ENCODE peak calls at places on chromosomes 12 and 14, in four cellular contexts. One of them, this sample, is unnamed.
A peak's percentile ranks its signal among the peaks of the same experiment; 100 is the strongest.

GRCh38 chr14:68979722-68980552 is 835 bp upstream of the ACTN1 start:
- DNase-seq in effector memory CD4-positive, alpha-beta T cell: no peak
- DNase-seq in cardiac fibroblast: no peak
- DNase-seq in BJ: no peak
- DNase-seq in this sample: no peak

GRCh38 chr14:51145246-51145645 is 50.3 kb upstream of the TRIM9 start:
- DNase-seq in BJ: no peak
- DNase-seq in cardiac fibroblast: peak; percentile 18
- DNase-seq in effector memory CD4-positive, alpha-beta T cell: no peak
- DNase-seq in this sample: peak; percentile 19

GRCh38 chr14:100012928-100013327 is 52.3 kb upstream of the EVL start:
- DNase-seq in cardiac fibroblast: no peak
- DNase-seq in effector memory CD4-positive, alpha-beta T cell: no peak
- DNase-seq in BJ: no peak
- DNase-seq in this sample: no peak

GRCh38 chr12:120367924-120368788 is 808 bp downstream of the MSI1 start:
- DNase-seq in effector memory CD4-positive, alpha-beta T cell: no peak
- DNase-seq in BJ: no peak
- DNase-seq in cardiac fibroblast: no peak
- DNase-seq in this sample: no peak

GRCh38 chr12:62123721-62124203 is 136.4 kb upstream of the USP15 start:
- DNase-seq in cardiac fibroblast: peak; percentile 68
- DNase-seq in BJ: no peak
- DNase-seq in effector memory CD4-positive, alpha-beta T cell: no peak
- DNase-seq in this sample: peak; percentile 47

GRCh38 chr12:2084553-2085296 is 31.9 kb downstream of the CACNA1C start:
- DNase-seq in cardiac fibroblast: peak; percentile 72
- DNase-seq in BJ: peak; percentile 39
- DNase-seq in effector memory CD4-positive, alpha-beta T cell: no peak
- DNase-seq in this sample: peak; percentile 29

GRCh38 chr14:52286659-52287649 is 19.5 kb downstream of the PTGDR start:
- DNase-seq in effector memory CD4-positive, alpha-beta T cell: no peak
- DNase-seq in cardiac fibroblast: no peak
- DNase-seq in BJ: no peak
- DNase-seq in this sample: peak; percentile 11

GRCh38 chr14:103110681-103111296 is 12.5 kb upstream of the TNFAIP2 start:
- DNase-seq in effector memory CD4-positive, alpha-beta T cell: no peak
- DNase-seq in cardiac fibroblast: peak; percentile 52
- DNase-seq in BJ: no peak
- DNase-seq in this sample: no peak

GRCh38 chr14:90114554-90114953 is 52.8 kb downstream of the KCNK13 start:
- DNase-seq in BJ: no peak
- DNase-seq in cardiac fibroblast: no peak
- DNase-seq in effector memory CD4-positive, alpha-beta T cell: no peak
- DNase-seq in this sample: no peak

GRCh38 chr12:10190558-10191388 is 11.9 kb downstream of the TMEM52B start:
- DNase-seq in effector memory CD4-positive, alpha-beta T cell: peak; percentile 14
- DNase-seq in BJ: no peak
- DNase-seq in cardiac fibroblast: peak; percentile 71
- DNase-seq in this sample: peak; percentile 79

GRCh38 chr14:65170768-65171251 is 68.5 kb upstream of the MAX start:
- DNase-seq in cardiac fibroblast: peak; percentile 87
- DNase-seq in effector memory CD4-positive, alpha-beta T cell: no peak
- DNase-seq in BJ: no peak
- DNase-seq in this sample: peak; percentile 76

GRCh38 chr14:62189698-62190097 is 427.5 kb downstream of the SNAPC1 start:
- DNase-seq in cardiac fibroblast: peak; percentile 25
- DNase-seq in BJ: no peak
- DNase-seq in effector memory CD4-positive, alpha-beta T cell: no peak
- DNase-seq in this sample: no peak

GRCh38 chr12:47277972-47278448 is 198.3 kb upstream of the AMIGO2 start:
- DNase-seq in effector memory CD4-positive, alpha-beta T cell: no peak
- DNase-seq in cardiac fibroblast: peak; percentile 90
- DNase-seq in BJ: peak; percentile 52
- DNase-seq in this sample: peak; percentile 88

GRCh38 chr14:91254456-91254855 is 10.0 kb upstream of the GPR68 start:
- DNase-seq in BJ: no peak
- DNase-seq in cardiac fibroblast: no peak
- DNase-seq in effector memory CD4-positive, alpha-beta T cell: no peak
- DNase-seq in this sample: no peak

GRCh38 chr12:76872415-76872814 is 6.4 kb downstream of the CSRP2 start:
- DNase-seq in effector memory CD4-positive, alpha-beta T cell: no peak
- DNase-seq in cardiac fibroblast: no peak
- DNase-seq in BJ: no peak
- DNase-seq in this sample: no peak

GRCh38 chr12:104377507-104377812 is 73.9 kb downstream of the EID3 start:
- DNase-seq in BJ: no peak
- DNase-seq in effector memory CD4-positive, alpha-beta T cell: no peak
- DNase-seq in cardiac fibroblast: no peak
- DNase-seq in this sample: no peak

GRCh38 chr14:97848351-97848980 is 1051.3 kb downstream of the VRK1 start:
- DNase-seq in cardiac fibroblast: no peak
- DNase-seq in effector memory CD4-positive, alpha-beta T cell: no peak
- DNase-seq in BJ: no peak
- DNase-seq in this sample: no peak

GRCh38 chr14:100176811-100177327 is 17.4 kb upstream of the DEGS2 start:
- DNase-seq in cardiac fibroblast: no peak
- DNase-seq in effector memory CD4-positive, alpha-beta T cell: no peak
- DNase-seq in BJ: no peak
- DNase-seq in this sample: no peak

GRCh38 chr14:72591401-72591800 is 302.5 kb downstream of the DPF3 start:
- DNase-seq in effector memory CD4-positive, alpha-beta T cell: no peak
- DNase-seq in cardiac fibroblast: no peak
- DNase-seq in BJ: no peak
- DNase-seq in this sample: no peak

GRCh38 chr12:124086299-124086898 is 113.4 kb downstream of the ZNF664 start:
- DNase-seq in cardiac fibroblast: no peak
- DNase-seq in BJ: no peak
- DNase-seq in effector memory CD4-positive, alpha-beta T cell: no peak
- DNase-seq in this sample: no peak

GRCh38 chr12:116384629-116385485 is 107.4 kb upstream of the MED13L start:
- DNase-seq in effector memory CD4-positive, alpha-beta T cell: no peak
- DNase-seq in cardiac fibroblast: peak; percentile 72
- DNase-seq in BJ: no peak
- DNase-seq in this sample: no peak

GRCh38 chr12:80033457-80033856 is 65.9 kb upstream of the OTOGL start:
- DNase-seq in effector memory CD4-positive, alpha-beta T cell: no peak
- DNase-seq in BJ: peak; percentile 46
- DNase-seq in cardiac fibroblast: peak; percentile 48
- DNase-seq in this sample: peak; percentile 69

GRCh38 chr12:52203126-52203921 is 11.5 kb upstream of the KRT80 start:
- DNase-seq in cardiac fibroblast: peak; percentile 66
- DNase-seq in BJ: peak; percentile 65
- DNase-seq in effector memory CD4-positive, alpha-beta T cell: no peak
- DNase-seq in this sample: peak; percentile 68

GRCh38 chr12:11884661-11885060 is 186.1 kb upstream of the BCL2L14 start:
- DNase-seq in BJ: no peak
- DNase-seq in cardiac fibroblast: peak; percentile 18
- DNase-seq in effector memory CD4-positive, alpha-beta T cell: no peak
- DNase-seq in this sample: no peak

GRCh38 chr14:24392327-24393098 is 6.3 kb upstream of the NYNRIN start:
- DNase-seq in BJ: no peak
- DNase-seq in effector memory CD4-positive, alpha-beta T cell: no peak
- DNase-seq in cardiac fibroblast: peak; percentile 73
- DNase-seq in this sample: peak; percentile 43

GRCh38 chr12:4858385-4858784 is 51.3 kb upstream of the KCNA1 start:
- DNase-seq in cardiac fibroblast: no peak
- DNase-seq in BJ: no peak
- DNase-seq in effector memory CD4-positive, alpha-beta T cell: no peak
- DNase-seq in this sample: no peak

GRCh38 chr12:47938594-47938993 is 24.8 kb upstream of the TMEM106C start:
- DNase-seq in cardiac fibroblast: no peak
- DNase-seq in effector memory CD4-positive, alpha-beta T cell: no peak
- DNase-seq in BJ: no peak
- DNase-seq in this sample: no peak

GRCh38 chr12:63982787-63983186 is 138.3 kb downstream of the SRGAP1 start:
- DNase-seq in BJ: no peak
- DNase-seq in effector memory CD4-positive, alpha-beta T cell: no peak
- DNase-seq in cardiac fibroblast: peak; percentile 21
- DNase-seq in this sample: no peak

GRCh38 chr12:18578191-18578590 is 159.6 kb downstream of the PLCZ1 start:
- DNase-seq in BJ: no peak
- DNase-seq in effector memory CD4-positive, alpha-beta T cell: no peak
- DNase-seq in cardiac fibroblast: peak; percentile 16
- DNase-seq in this sample: peak; percentile 49

GRCh38 chr12:82972624-82973023 is 285.9 kb downstream of the TMTC2 start:
- DNase-seq in BJ: no peak
- DNase-seq in cardiac fibroblast: no peak
- DNase-seq in effector memory CD4-positive, alpha-beta T cell: no peak
- DNase-seq in this sample: no peak

GRCh38 chr12:109223211-109223610 is 85.9 kb downstream of the FOXN4 start:
- DNase-seq in BJ: no peak
- DNase-seq in effector memory CD4-positive, alpha-beta T cell: no peak
- DNase-seq in cardiac fibroblast: no peak
- DNase-seq in this sample: no peak

GRCh38 chr14:101031721-101032120 is 128.2 kb upstream of the RTL1 start:
- DNase-seq in BJ: no peak
- DNase-seq in cardiac fibroblast: no peak
- DNase-seq in effector memory CD4-positive, alpha-beta T cell: no peak
- DNase-seq in this sample: no peak

GRCh38 chr12:81843599-81843998 is 84.4 kb upstream of the PPFIA2 start:
- DNase-seq in cardiac fibroblast: no peak
- DNase-seq in BJ: no peak
- DNase-seq in effector memory CD4-positive, alpha-beta T cell: no peak
- DNase-seq in this sample: no peak

DNA sequence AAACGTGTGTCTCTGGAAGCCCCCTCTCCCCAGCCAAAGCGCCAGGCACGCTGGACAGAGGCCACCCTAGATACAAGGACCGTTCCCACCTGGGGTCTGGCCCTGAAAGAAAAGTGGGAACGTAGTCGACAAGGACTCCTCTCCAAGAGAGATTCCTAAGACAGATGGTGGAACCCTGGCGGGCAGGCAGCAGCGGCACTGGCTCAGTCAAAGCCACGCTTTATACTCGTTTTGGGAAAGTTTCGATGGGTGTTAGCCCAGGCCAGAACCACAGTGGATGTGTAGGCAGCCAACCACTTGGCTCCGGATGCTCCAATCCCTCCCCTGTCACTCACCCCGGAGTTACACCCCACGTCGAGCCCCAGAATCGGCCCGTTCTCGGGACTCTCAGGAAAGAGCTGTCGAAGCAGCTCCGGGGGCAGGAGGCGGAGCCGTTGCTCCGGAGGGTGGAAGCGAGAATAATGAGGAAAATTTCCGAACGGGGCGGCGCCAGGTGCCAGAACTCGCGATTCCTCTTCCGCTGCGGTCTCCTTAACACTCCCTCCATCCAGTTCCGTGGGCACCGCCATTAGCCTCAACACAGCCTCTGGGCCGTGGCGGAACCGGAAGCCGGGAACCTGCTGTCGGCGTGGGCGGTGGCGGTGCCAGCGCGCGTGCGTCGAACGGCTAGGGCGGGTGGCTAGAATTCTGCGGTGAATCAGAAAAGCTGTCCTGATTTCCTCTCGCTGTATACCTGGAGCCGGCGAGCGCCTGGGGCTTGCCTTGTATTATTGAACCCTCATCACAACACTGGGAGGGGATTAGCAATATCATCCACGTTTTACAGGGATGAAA is at the start of gene BCDIN3D:
- DNase-seq in BJ: peak; percentile 52
- DNase-seq in cardiac fibroblast: peak; percentile 94
- DNase-seq in effector memory CD4-positive, alpha-beta T cell: peak; percentile 88
- DNase-seq in this sample: peak; percentile 94
- H3K4me3 ChIP-seq in BJ: peak within 1 kb of the TSS; percentile 80
- H3K4me3 ChIP-seq in cardiac fibroblast: peak within 1 kb of the TSS; percentile 67
- H3K4me3 ChIP-seq in effector memory CD4-positive, alpha-beta T cell: peak within 1 kb of the TSS; percentile 64
- H3K4me3 ChIP-seq in this sample: peak within 1 kb of the TSS; percentile 88

GRCh38 chr14:54440454-54440853 is 720 bp downstream of the CNIH1 start:
- DNase-seq in effector memory CD4-positive, alpha-beta T cell: no peak
- DNase-seq in BJ: no peak
- DNase-seq in cardiac fibroblast: no peak
- DNase-seq in this sample: no peak

GRCh38 chr14:54440870-54441868 is at the start of gene CNIH1:
- DNase-seq in effector memory CD4-positive, alpha-beta T cell: peak; percentile 90
- DNase-seq in BJ: peak; percentile 45
- DNase-seq in cardiac fibroblast: peak; percentile 95
- DNase-seq in this sample: peak; percentile 93

GRCh38 chr14:54440037-54440436 is 1.1 kb downstream of the CNIH1 start:
- DNase-seq in effector memory CD4-positive, alpha-beta T cell: no peak
- DNase-seq in BJ: no peak
- DNase-seq in cardiac fibroblast: peak; percentile 59
- DNase-seq in this sample: peak; percentile 79

GRCh38 chr14:54435500-54435981 is 5.6 kb downstream of the CNIH1 start:
- DNase-seq in cardiac fibroblast: peak; percentile 57
- DNase-seq in effector memory CD4-positive, alpha-beta T cell: no peak
- DNase-seq in BJ: peak; percentile 39
- DNase-seq in this sample: peak; percentile 98

GRCh38 chr14:54438703-54439102 is 2.5 kb downstream of the CNIH1 start:
- DNase-seq in BJ: no peak
- DNase-seq in effector memory CD4-positive, alpha-beta T cell: no peak
- DNase-seq in cardiac fibroblast: no peak
- DNase-seq in this sample: no peak
- H3K4me3 ChIP-seq in BJ: no peak overlapping the region
- H3K4me3 ChIP-seq in effector memory CD4-positive, alpha-beta T cell: no peak overlapping the region
- H3K4me3 ChIP-seq in cardiac fibroblast: no peak overlapping the region
- H3K4me3 ChIP-seq in this sample: no peak overlapping the region

DNA sequence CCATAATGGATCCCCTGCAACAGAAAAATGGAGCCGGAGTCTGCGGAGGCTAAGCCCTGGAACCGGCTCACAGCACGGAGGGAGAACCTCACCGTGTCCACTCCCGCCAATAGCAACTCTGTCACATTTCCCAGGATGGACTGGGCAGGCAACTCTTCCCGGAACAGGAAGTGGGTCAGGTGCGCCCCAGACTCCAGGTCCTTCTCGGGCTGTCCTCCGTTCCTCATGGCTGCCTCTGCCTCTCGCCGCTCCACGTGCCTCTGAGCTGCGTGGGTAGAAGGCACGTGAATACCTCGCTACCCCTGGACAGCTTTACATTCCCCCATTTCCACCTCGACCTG is 2.2 kb downstream of the CYP27B1 start:
- DNase-seq in cardiac fibroblast: no peak
- DNase-seq in effector memory CD4-positive, alpha-beta T cell: no peak
- DNase-seq in BJ: no peak
- DNase-seq in this sample: no peak
- H3K4me3 ChIP-seq in cardiac fibroblast: peak overlapping the region; percentile 41
- H3K4me3 ChIP-seq in effector memory CD4-positive, alpha-beta T cell: peak overlapping the region; percentile 68
- H3K4me3 ChIP-seq in BJ: peak overlapping the region; percentile 33
- H3K4me3 ChIP-seq in this sample: no peak overlapping the region

GRCh38 chr12:70487440-70487839 is 121.3 kb downstream of the KCNMB4 start:
- DNase-seq in cardiac fibroblast: peak; percentile 1
- DNase-seq in BJ: peak; percentile 4
- DNase-seq in effector memory CD4-positive, alpha-beta T cell: no peak
- DNase-seq in this sample: no peak
- H3K4me3 ChIP-seq in cardiac fibroblast: no peak overlapping the region
- H3K4me3 ChIP-seq in BJ: no peak overlapping the region
- H3K4me3 ChIP-seq in effector memory CD4-positive, alpha-beta T cell: no peak overlapping the region
- H3K4me3 ChIP-seq in this sample: no peak overlapping the region